ENCODE peak calls at places on chromosomes 11 and 22, in ten cellular contexts. W, Z, R, Q, M, J, U, N, K and P are unnamed samples.

GRCh38 chr22:49657275-49657973 is 170.2 kb downstream of the BRD1 start:
- DNase-seq in W (no peak), Z (peak; percentile 84), R (no peak), Q (no peak), M (peak; percentile 37), J (peak; percentile 74), U (no peak), N (peak; percentile 77), K (no peak), P (no peak)

GRCh38 chr22:37498289-37498909 is 12.2 kb upstream of the MFNG start:
- DNase-seq in W (no peak), Z (no peak), R (no peak), Q (no peak), M (peak; percentile 90), J (peak; percentile 94), U (no peak), N (peak; percentile 46), K (no peak), P (no peak)

GRCh38 chr11:122784325-122785155 is 53.8 kb upstream of the CRTAM start:
- DNase-seq in W (peak; percentile 20), Z (no peak), R (peak; percentile 63), Q (peak; percentile 11), M (no peak), J (no peak), U (peak; percentile 94), N (no peak), K (peak; percentile 93), P (peak; percentile 87)

GRCh38 chr11:61293869-61294716 is 1.0 kb downstream of the VWCE start:
- DNase-seq in W (peak; percentile 23), Z (peak; percentile 55), R (no peak), Q (no peak), M (peak; percentile 42), J (peak; percentile 43), U (peak; percentile 10), N (peak; percentile 21), K (peak; percentile 33), P (peak; percentile 67)

GRCh38 chr11:47185305-47186075 is 744 bp downstream of the PACSIN3 start:
- DNase-seq in W (no peak), Z (peak; percentile 84), R (no peak), Q (no peak), M (peak; percentile 90), J (no peak), U (peak; percentile 40), N (no peak), K (peak; percentile 60), P (no peak)

GRCh38 chr11:15969281-15969680 is 387.1 kb downstream of the SOX6 start:
- DNase-seq in W (no peak), Z (no peak), R (peak; percentile 40), Q (no peak), M (no peak), J (no peak), U (peak; percentile 78), N (no peak), K (peak; percentile 83), P (peak; percentile 59)

GRCh38 chr11:57644748-57645715 is 4.7 kb downstream of the YPEL4 start:
- DNase-seq in W (peak; percentile 71), Z (peak; percentile 84), R (no peak), Q (no peak), M (peak; percentile 87), J (peak; percentile 86), U (peak; percentile 56), N (peak; percentile 87), K (peak; percentile 74), P (peak; percentile 85)

GRCh38 chr11:2687223-2687530 is 12.6 kb downstream of the KCNQ1OT1 start:
- DNase-seq in W (no peak), Z (no peak), R (no peak), Q (no peak), M (no peak), J (no peak), U (no peak), N (no peak), K (no peak), P (no peak)

GRCh38 chr11:94895971-94896370 is 77.4 kb downstream of the CWC15 start:
- DNase-seq in W (no peak), Z (no peak), R (no peak), Q (no peak), M (no peak), J (no peak), U (peak; percentile 76), N (no peak), K (peak; percentile 73), P (peak; percentile 52)

GRCh38 chr11:115963170-115963569 is 459.0 kb upstream of the CADM1 start:
- DNase-seq in W (no peak), Z (no peak), R (no peak), Q (no peak), M (no peak), J (no peak), U (no peak), N (no peak), K (no peak), P (no peak)

GRCh38 chr11:36399236-36399635 is 103.1 kb downstream of the PRR5L start:
- DNase-seq in W (no peak), Z (no peak), R (no peak), Q (no peak), M (no peak), J (no peak), U (no peak), N (no peak), K (no peak), P (no peak)

GRCh38 chr11:6219359-6219758 is 14.0 kb downstream of the C11orf42 start:
- DNase-seq in W (no peak), Z (no peak), R (peak; percentile 65), Q (no peak), M (no peak), J (no peak), U (peak; percentile 91), N (no peak), K (peak; percentile 87), P (peak; percentile 92)

GRCh38 chr11:56474729-56475128 is 1.6 kb upstream of the OR5M3 start:
- DNase-seq in W (no peak), Z (no peak), R (no peak), Q (no peak), M (no peak), J (no peak), U (no peak), N (no peak), K (no peak), P (no peak)

GRCh38 chr22:23849009-23850006 is 8.4 kb upstream of the SLC2A11 start:
- DNase-seq in W (peak; percentile 31), Z (peak; percentile 87), R (no peak), Q (no peak), M (peak; percentile 97), J (peak; percentile 87), U (peak; percentile 57), N (peak; percentile 79), K (peak; percentile 67), P (peak; percentile 92)

GRCh38 chr11:18466402-18466801 is 10.7 kb downstream of the LDHAL6A start:
- DNase-seq in W (no peak), Z (no peak), R (no peak), Q (no peak), M (no peak), J (no peak), U (no peak), N (no peak), K (no peak), P (no peak)